ENCODE peak calls at places on chromosomes 5 and 9, in four cellular contexts. One of them, this sample, is unnamed.

GRCh38 chr5:64653776-64654175 is 36.5 kb upstream of the SHISAL2B start:
- DNase-seq in Calu3: no peak
- DNase-seq in HepG2: no peak
- DNase-seq in BE2C: no peak
- DNase-seq in this sample: no peak

GRCh38 chr5:1246711-1247431 is 21.7 kb downstream of the SLC6A18 start:
- DNase-seq in Calu3: peak
- DNase-seq in HepG2: peak
- DNase-seq in BE2C: no peak
- DNase-seq in this sample: no peak

GRCh38 chr5:120988970-120989369 is 524.9 kb downstream of the PRR16 start:
- DNase-seq in Calu3: no peak
- DNase-seq in HepG2: no peak
- DNase-seq in BE2C: no peak
- DNase-seq in this sample: no peak

GRCh38 chr9:85013703-85014102 is 344.2 kb downstream of the NTRK2 start:
- DNase-seq in Calu3: no peak
- DNase-seq in HepG2: peak
- DNase-seq in BE2C: no peak
- DNase-seq in this sample: no peak

GRCh38 chr9:129989362-129989708 is 53.7 kb downstream of the FNBP1 start:
- DNase-seq in Calu3: no peak
- DNase-seq in HepG2: no peak
- DNase-seq in BE2C: no peak
- DNase-seq in this sample: no peak

GRCh38 chr9:127004946-127005769 is 90.6 kb downstream of the RALGPS1 start:
- DNase-seq in Calu3: no peak
- DNase-seq in HepG2: no peak
- DNase-seq in BE2C: no peak
- DNase-seq in this sample: no peak

GRCh38 chr9:122223435-122223834 is 5.3 kb downstream of the LHX6 start:
- DNase-seq in Calu3: no peak
- DNase-seq in HepG2: no peak
- DNase-seq in BE2C: no peak
- DNase-seq in this sample: no peak

GRCh38 chr5:69113851-69114250 is 20.0 kb downstream of the SLC30A5 start:
- DNase-seq in Calu3: no peak
- DNase-seq in HepG2: no peak
- DNase-seq in BE2C: no peak
- DNase-seq in this sample: no peak

GRCh38 chr9:109926321-109926959 is 146.4 kb downstream of the PALM2AKAP2 start:
- DNase-seq in Calu3: no peak
- DNase-seq in HepG2: no peak
- DNase-seq in BE2C: no peak
- DNase-seq in this sample: no peak

GRCh38 chr9:34374905-34375552 is 1.7 kb downstream of the MYORG start:
- DNase-seq in Calu3: peak
- DNase-seq in HepG2: peak
- DNase-seq in BE2C: no peak
- DNase-seq in this sample: no peak

GRCh38 chr9:98992885-98993569 is 49.3 kb downstream of the COL15A1 start:
- DNase-seq in Calu3: no peak
- DNase-seq in HepG2: no peak
- DNase-seq in BE2C: no peak
- DNase-seq in this sample: no peak

GRCh38 chr5:36041537-36041845 is 25.2 kb downstream of the UGT3A2 start:
- DNase-seq in Calu3: peak
- DNase-seq in HepG2: no peak
- DNase-seq in BE2C: no peak
- DNase-seq in this sample: no peak

GRCh38 chr5:123035320-123035949 is 1.1 kb downstream of the PPIC start:
- DNase-seq in Calu3: peak
- DNase-seq in HepG2: peak
- DNase-seq in BE2C: no peak
- DNase-seq in this sample: peak

GRCh38 chr9:106111039-106111740 is 416.8 kb downstream of the TMEM38B start:
- DNase-seq in Calu3: no peak
- DNase-seq in HepG2: no peak
- DNase-seq in BE2C: no peak
- DNase-seq in this sample: no peak

GRCh38 chr9:91047529-91047928 is 245.9 kb downstream of the SYK start:
- DNase-seq in Calu3: no peak
- DNase-seq in HepG2: no peak
- DNase-seq in BE2C: no peak
- DNase-seq in this sample: no peak

GRCh38 chr5:35058395-35058794 is 10.6 kb upstream of the AGXT2 start:
- DNase-seq in Calu3: no peak
- DNase-seq in HepG2: no peak
- DNase-seq in BE2C: no peak
- DNase-seq in this sample: no peak

GRCh38 chr9:111036946-111037743 is 1.1 kb downstream of the LPAR1 start:
- DNase-seq in Calu3: no peak
- DNase-seq in HepG2: no peak
- DNase-seq in BE2C: no peak
- DNase-seq in this sample: no peak

GRCh38 chr9:81777514-81777913 is 88.2 kb upstream of the TLE1 start:
- DNase-seq in Calu3: no peak
- DNase-seq in HepG2: no peak
- DNase-seq in BE2C: no peak
- DNase-seq in this sample: no peak

GRCh38 chr5:121038438-121038837 is 574.3 kb downstream of the PRR16 start:
- DNase-seq in Calu3: no peak
- DNase-seq in HepG2: no peak
- DNase-seq in BE2C: no peak
- DNase-seq in this sample: no peak

GRCh38 chr5:5418764-5419163 is 3.7 kb upstream of the ICE1 start:
- DNase-seq in Calu3: no peak
- DNase-seq in HepG2: no peak
- DNase-seq in BE2C: no peak
- DNase-seq in this sample: no peak

GRCh38 chr5:132812949-132813598 is at the start of gene SOWAHA:
- DNase-seq in Calu3: peak
- DNase-seq in HepG2: no peak
- DNase-seq in BE2C: peak
- DNase-seq in this sample: no peak

GRCh38 chr5:40223884-40224402 is 455.8 kb upstream of the PTGER4 start:
- DNase-seq in Calu3: no peak
- DNase-seq in HepG2: no peak
- DNase-seq in BE2C: no peak
- DNase-seq in this sample: no peak

GRCh38 chr9:132802121-132802795 is 75.8 kb downstream of the AK8 start:
- DNase-seq in Calu3: no peak
- DNase-seq in HepG2: no peak
- DNase-seq in BE2C: no peak
- DNase-seq in this sample: no peak

GRCh38 chr5:170078931-170079330 is 26.8 kb upstream of the FOXI1 start:
- DNase-seq in Calu3: no peak
- DNase-seq in HepG2: no peak
- DNase-seq in BE2C: no peak
- DNase-seq in this sample: no peak

GRCh38 chr9:68762570-68762969 is 57.5 kb downstream of the PIP5K1B start:
- DNase-seq in Calu3: no peak
- DNase-seq in HepG2: no peak
- DNase-seq in BE2C: no peak
- DNase-seq in this sample: no peak

GRCh38 chr9:121328476-121328875 is 41.6 kb downstream of the STOM start:
- DNase-seq in Calu3: no peak
- DNase-seq in HepG2: no peak
- DNase-seq in BE2C: no peak
- DNase-seq in this sample: no peak

GRCh38 chr5:60959156-60959555 is 14.2 kb downstream of the NDUFAF2 start:
- DNase-seq in Calu3: no peak
- DNase-seq in HepG2: no peak
- DNase-seq in BE2C: no peak
- DNase-seq in this sample: no peak

DNA sequence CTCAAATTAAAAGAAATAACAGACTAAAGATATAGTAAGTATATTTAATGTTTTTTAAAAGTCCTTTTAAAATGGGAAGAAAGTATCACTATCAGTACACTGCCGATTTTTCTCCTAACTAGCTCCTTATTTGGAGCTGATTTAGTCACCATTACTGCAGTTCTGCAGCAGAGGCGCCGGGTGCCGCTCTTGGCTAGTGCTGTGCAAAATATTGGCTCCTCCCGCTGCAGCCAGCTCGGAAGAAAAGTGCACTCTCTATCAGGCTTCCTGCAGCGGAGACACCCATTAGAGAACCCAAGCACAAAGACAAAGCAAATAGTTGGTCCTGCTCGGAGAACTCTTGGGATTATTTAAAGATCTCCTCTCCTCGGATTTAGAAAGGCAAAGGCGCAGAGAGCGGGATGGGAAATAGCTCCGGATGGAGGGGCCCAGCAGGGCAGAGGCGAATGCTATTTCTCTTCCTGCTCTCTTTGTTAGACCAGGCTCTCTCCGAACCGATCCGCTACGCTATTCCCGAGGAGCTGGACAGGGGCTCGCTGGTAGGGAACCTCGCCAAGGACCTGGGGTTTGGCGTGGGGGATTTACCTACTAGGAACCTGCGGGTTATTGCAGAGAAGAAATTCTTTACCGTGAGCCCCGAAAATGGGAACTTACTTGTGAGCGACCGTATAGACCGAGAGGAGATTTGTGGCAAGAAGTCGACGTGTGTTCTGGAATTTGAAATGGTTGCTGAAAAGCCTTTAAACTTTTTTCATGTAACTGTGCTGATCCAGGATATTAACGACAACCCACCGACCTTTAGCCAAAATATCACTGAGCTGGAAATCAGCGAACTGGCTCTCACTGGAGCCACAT is at the start of gene PCDHGB3:
- DNase-seq in Calu3: peak
- DNase-seq in HepG2: no peak
- DNase-seq in BE2C: no peak
- DNase-seq in this sample: no peak
- TF ChIP-seq CTCF in Calu3: no peak
- TF ChIP-seq CTCF in HepG2: no peak
- TF ChIP-seq CTCF in BE2C: no peak
- TF ChIP-seq CTCF in this sample: no peak

GRCh38 chr5:149780043-149780737 is 50.1 kb downstream of the PPARGC1B start:
- DNase-seq in Calu3: peak
- DNase-seq in HepG2: no peak
- DNase-seq in BE2C: no peak
- DNase-seq in this sample: no peak
- TF ChIP-seq CTCF in Calu3: no peak
- TF ChIP-seq CTCF in HepG2: no peak
- TF ChIP-seq CTCF in BE2C: no peak
- TF ChIP-seq CTCF in this sample: no peak

DNA sequence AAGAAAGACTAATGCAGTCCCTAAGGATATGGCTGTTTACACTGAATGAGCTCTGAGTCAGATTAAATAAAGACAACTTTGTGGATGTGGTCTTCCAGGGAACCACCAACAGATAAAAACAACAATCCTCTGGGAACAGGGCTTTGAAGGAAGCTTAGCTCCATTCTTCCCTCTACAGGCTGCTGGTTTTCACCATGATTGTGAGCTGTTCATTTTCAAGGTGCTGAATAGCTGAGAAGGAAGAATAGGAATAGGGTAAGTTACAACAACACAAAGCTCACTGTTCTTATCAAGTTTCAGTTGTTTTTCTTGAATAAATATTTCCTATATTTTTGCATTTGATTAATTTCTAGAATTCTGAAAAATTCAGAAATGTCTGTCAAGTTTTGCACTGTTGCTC is 25.9 kb upstream of the PTAR1 start:
- DNase-seq in Calu3: no peak
- DNase-seq in HepG2: no peak
- DNase-seq in BE2C: no peak
- DNase-seq in this sample: no peak
- TF ChIP-seq CTCF in Calu3: no peak
- TF ChIP-seq CTCF in HepG2: peak
- TF ChIP-seq CTCF in BE2C: peak
- TF ChIP-seq CTCF in this sample: no peak

DNA sequence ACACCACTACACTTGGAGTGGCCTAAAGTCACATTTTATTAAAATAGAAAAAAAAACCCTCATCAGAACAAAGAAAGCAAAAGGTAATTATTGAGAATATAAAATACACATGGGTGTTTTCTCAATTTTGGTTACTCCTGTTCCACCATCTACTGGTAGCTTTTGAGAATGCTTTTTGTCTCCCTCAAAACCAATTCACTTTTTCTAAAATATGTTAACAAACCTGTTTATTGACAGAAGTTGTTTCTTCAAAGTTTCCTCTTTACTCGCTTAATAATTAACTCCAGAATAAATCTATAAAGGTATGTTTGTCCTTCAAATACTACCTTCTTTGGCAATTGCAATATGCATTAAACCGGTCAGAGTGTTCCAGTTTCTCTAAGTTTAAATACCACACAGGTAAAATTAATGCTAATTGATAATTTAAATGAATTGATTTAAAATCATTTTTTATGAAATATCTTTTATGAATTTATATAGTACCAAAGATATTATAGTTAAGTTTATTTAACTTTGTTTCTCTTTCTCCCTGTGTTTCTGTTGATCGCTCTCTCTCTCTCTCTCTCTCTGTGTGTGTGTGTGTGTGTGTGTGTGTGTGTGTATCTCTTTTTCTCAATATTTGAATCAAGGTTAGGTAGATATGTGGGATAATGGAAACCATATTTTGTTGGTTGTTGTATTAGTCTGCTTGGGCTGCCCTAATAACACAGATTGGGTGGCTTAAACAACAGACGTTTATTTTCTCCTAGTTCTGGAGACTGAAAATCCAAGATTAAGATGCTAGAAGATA is 487.4 kb downstream of the PRDM9 start:
- DNase-seq in Calu3: no peak
- DNase-seq in HepG2: peak
- DNase-seq in BE2C: no peak
- DNase-seq in this sample: no peak
- TF ChIP-seq CTCF in Calu3: no peak
- TF ChIP-seq CTCF in HepG2: no peak
- TF ChIP-seq CTCF in BE2C: peak
- TF ChIP-seq CTCF in this sample: peak

GRCh38 chr5:140391732-140392131 is 9.9 kb upstream of the ANKHD1 start:
- DNase-seq in Calu3: no peak
- DNase-seq in HepG2: no peak
- DNase-seq in BE2C: no peak
- DNase-seq in this sample: no peak
- TF ChIP-seq CTCF in Calu3: no peak
- TF ChIP-seq CTCF in HepG2: no peak
- TF ChIP-seq CTCF in BE2C: no peak
- TF ChIP-seq CTCF in this sample: no peak

DNA sequence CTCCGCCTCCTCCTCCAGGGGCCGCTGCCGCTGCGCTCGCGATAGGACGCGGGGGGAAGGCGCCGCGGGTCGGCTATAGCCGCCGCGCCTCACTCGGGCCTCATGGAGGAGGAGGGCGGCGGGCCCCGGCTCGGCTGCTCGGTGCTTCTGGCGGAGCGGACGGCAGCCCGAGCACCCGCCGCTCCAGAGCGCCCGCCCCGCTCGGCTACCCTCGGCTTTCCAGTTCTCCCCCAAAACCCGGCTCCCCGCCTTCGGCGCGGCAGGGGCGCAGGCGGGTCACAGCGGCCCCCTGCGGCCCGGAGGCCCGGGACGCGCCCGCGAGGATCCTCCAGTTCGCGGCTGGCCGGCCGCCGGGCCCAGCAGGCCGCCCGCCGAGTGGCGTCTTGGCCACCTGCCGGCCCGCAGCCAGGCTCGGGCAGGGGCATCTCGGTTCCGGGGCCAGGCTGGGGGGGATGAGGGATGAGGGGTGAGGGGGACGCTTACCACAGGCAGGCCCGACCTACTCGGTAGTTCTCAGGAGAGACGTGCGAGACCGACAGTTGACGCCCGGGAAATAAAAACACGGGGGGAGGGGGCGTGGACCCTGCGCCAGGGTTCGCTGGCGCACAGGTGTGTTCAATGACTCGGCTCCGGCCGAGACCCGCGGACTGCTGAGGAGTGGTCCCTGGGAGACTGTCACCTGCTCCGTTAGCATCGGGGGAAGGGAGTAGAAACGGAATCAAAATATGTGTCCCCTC is at the start of gene PAIP1:
- DNase-seq in Calu3: peak
- DNase-seq in HepG2: peak
- DNase-seq in BE2C: peak
- DNase-seq in this sample: peak
- TF ChIP-seq CTCF in Calu3: peak
- TF ChIP-seq CTCF in HepG2: peak
- TF ChIP-seq CTCF in BE2C: peak
- TF ChIP-seq CTCF in this sample: peak

This sample was measured in glutamatergic neuron.